ENCODE peak calls at places on chromosomes 13 and 19, in nine cellular contexts. V is upper lobe of left lung; H is spleen; K is effector memory CD4-positive, alpha-beta T cell; W is Peyer's patch; X is thoracic aorta; Y is body of pancreas; B is HCT116; P is CD8-positive, alpha-beta T cell. D is an unnamed sample.

GRCh38 chr19:18253716-18254115 is 20.5 kb downstream of the IQCN start:
- DNase-seq in Y (no peak), V (no peak), X (no peak), W (peak; percentile 83), H (no peak), P (no peak), B (no peak), K (no peak), D (no peak)

GRCh38 chr13:94435604-94436226 is 43.8 kb downstream of the DCT start:
- DNase-seq in B (peak; percentile 34), K (no peak), P (no peak), Y (no peak), W (no peak), X (no peak), V (no peak), H (no peak), D (no peak)

GRCh38 chr19:38693380-38694223 is 46.2 kb downstream of the ACTN4 start:
- DNase-seq in B (peak; percentile 91), X (no peak), P (peak; percentile 53), V (no peak), Y (peak; percentile 53), K (peak; percentile 51), W (peak; percentile 75), H (peak; percentile 88), D (no peak)

GRCh38 chr13:95858286-95859075 is 181.5 kb downstream of the DNAJC3 start:
- DNase-seq in P (no peak), H (no peak), W (no peak), X (no peak), Y (no peak), B (no peak), K (no peak), V (no peak), D (no peak)

GRCh38 chr13:38566526-38566925 is 120.4 kb upstream of the FREM2 start:
- DNase-seq in V (no peak), X (no peak), K (no peak), Y (no peak), B (no peak), W (no peak), P (no peak), H (no peak), D (no peak)

GRCh38 chr13:20035130-20035529 is 76.6 kb downstream of the ZMYM2 start:
- DNase-seq in X (no peak), K (no peak), P (no peak), B (no peak), W (no peak), H (no peak), V (no peak), Y (no peak), D (no peak)

GRCh38 chr13:106537521-106537920 is 2.1 kb upstream of the EFNB2 start:
- DNase-seq in B (no peak), V (no peak), K (no peak), P (no peak), H (no peak), Y (no peak), X (no peak), W (no peak), D (no peak)

GRCh38 chr19:17419154-17419490 is 725 bp upstream of the MVB12A start:
- DNase-seq in K (no peak), P (no peak), W (no peak), Y (no peak), B (no peak), X (no peak), V (no peak), H (no peak), D (no peak)

GRCh38 chr19:45346449-45346848 is 5.9 kb downstream of the KLC3 start:
- DNase-seq in P (no peak), K (no peak), B (no peak), X (no peak), V (no peak), Y (no peak), W (no peak), H (no peak), D (no peak)

GRCh38 chr13:30466358-30466714 is 600 bp upstream of the HMGB1 start:
- DNase-seq in K (no peak), W (no peak), Y (no peak), H (no peak), X (no peak), P (no peak), V (no peak), B (no peak), D (no peak)

GRCh38 chr19:11130824-11131455 is 24.6 kb downstream of the SPC24 start:
- DNase-seq in H (peak; percentile 93), Y (peak; percentile 85), W (peak; percentile 92), K (peak; percentile 39), X (peak; percentile 33), B (peak; percentile 35), P (peak; percentile 78), V (no peak), D (peak; percentile 85)

GRCh38 chr19:43562698-43563241 is 12.6 kb downstream of the XRCC1 start:
- DNase-seq in B (no peak), Y (peak; percentile 35), P (peak; percentile 82), H (peak; percentile 96), V (peak; percentile 84), W (peak; percentile 92), K (peak; percentile 72), X (peak; percentile 14), D (peak; percentile 83)

GRCh38 chr19:51632126-51632525 is 1.9 kb upstream of the SIGLEC5 start:
- DNase-seq in B (no peak), X (no peak), Y (no peak), H (no peak), P (no peak), K (no peak), W (no peak), V (no peak), D (no peak)

GRCh38 chr19:51626675-51627074 is 3.5 kb downstream of the SIGLEC5 start:
- DNase-seq in V (no peak), X (no peak), K (no peak), P (no peak), H (no peak), B (no peak), Y (no peak), W (no peak), D (no peak)

GRCh38 chr19:51628153-51628939 is 1.9 kb downstream of the SIGLEC5 start:
- DNase-seq in K (no peak), W (no peak), Y (no peak), V (no peak), H (no peak), P (no peak), B (no peak), X (no peak), D (no peak)

DNA sequence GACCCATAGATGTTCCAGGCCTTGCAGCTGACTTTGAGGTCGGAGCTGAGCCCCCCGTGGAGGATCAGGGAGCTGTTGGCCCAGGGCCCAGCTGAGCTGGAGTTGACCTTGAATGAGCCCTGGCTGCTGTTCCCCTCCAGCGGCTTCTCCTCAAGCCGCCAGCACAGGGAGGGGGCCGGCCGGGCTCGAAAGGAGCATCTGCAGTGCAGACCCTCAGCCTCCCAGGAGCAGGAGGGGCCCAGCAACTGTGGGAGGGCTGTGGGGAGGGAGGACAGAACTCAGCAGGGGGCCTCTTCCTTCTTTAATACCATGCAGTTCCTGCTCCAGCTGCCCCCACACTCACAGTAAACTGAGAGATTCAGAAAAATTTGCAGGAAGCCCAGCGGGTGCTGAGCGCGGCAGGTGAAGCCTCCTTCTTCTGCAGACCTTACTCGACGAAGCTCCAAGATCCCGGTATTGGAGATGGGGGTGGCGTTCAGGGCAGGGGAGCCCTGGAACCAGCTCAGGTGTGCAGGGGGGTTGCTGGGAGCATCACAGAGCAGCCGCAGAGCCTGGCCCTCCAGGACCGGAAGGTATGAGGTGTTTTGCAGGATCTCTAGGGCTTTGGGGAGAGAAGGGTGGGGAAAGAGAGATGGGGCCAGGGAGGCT is 2.6 kb downstream of the SIGLEC5 start:
- DNase-seq in K (no peak), Y (no peak), X (no peak), V (peak; percentile 45), P (no peak), W (peak; percentile 41), H (no peak), B (no peak), D (no peak)
- H3K27ac ChIP-seq in K (no peak overlapping the region), Y (no peak overlapping the region), X (no peak overlapping the region), V (no peak overlapping the region), P (no peak overlapping the region), W (no peak overlapping the region), H (peak overlapping the region; percentile 75), B (no peak overlapping the region), D (no peak overlapping the region)

GRCh38 chr13:45522571-45522970 is 57.8 kb downstream of the COG3 start:
- DNase-seq in V (no peak), P (no peak), K (no peak), B (no peak), H (no peak), W (no peak), X (no peak), Y (no peak), D (no peak)
- H3K36me3 ChIP-seq in V (peaks cover 21% of the 10 kb centered on the region), P (peaks cover 37% of the 10 kb centered on the region), K (peaks cover 60% of the 10 kb centered on the region), B (peaks cover 13% of the 10 kb centered on the region), H (peaks cover 28% of the 10 kb centered on the region), W (no peaks in the 10 kb centered on the region), X (peaks cover 11% of the 10 kb centered on the region), Y (peaks cover 4% of the 10 kb centered on the region), D (peaks cover 77% of the 10 kb centered on the region)

GRCh38 chr19:58561373-58562125 is 3.1 kb upstream of the UBE2M start:
- DNase-seq in B (no peak), X (no peak), V (no peak), P (no peak), W (no peak), K (no peak), Y (no peak), H (peak; percentile 78), D (no peak)

GRCh38 chr19:58560921-58561320 is 2.5 kb upstream of the UBE2M start:
- DNase-seq in P (no peak), V (no peak), W (no peak), K (no peak), X (no peak), H (peak; percentile 71), B (no peak), Y (no peak), D (no peak)

GRCh38 chr19:58563034-58563573 is 4.7 kb upstream of the UBE2M start:
- DNase-seq in H (peak; percentile 83), P (peak; percentile 31), B (no peak), W (peak; percentile 60), X (no peak), Y (peak; percentile 47), K (no peak), V (no peak), D (peak; percentile 23)

GRCh38 chr19:58563823-58564222 is 5.4 kb upstream of the UBE2M start:
- DNase-seq in V (no peak), W (peak; percentile 41), Y (no peak), X (no peak), K (no peak), B (no peak), P (no peak), H (no peak), D (peak; percentile 8)

GRCh38 chr19:58562126-58563033 is 4.0 kb upstream of the UBE2M start:
- DNase-seq in H (peak; percentile 89), X (no peak), Y (peak; percentile 45), K (no peak), V (peak; percentile 90), B (no peak), P (peak; percentile 35), W (peak; percentile 64), D (peak; percentile 36)
- H3K4me1 ChIP-seq in H (peaks cover 42% of the 10 kb centered on the region), X (peaks cover 39% of the 10 kb centered on the region), Y (peaks cover 39% of the 10 kb centered on the region), K (peaks cover 27% of the 10 kb centered on the region), V (peaks cover 31% of the 10 kb centered on the region), B (peaks cover 6% of the 10 kb centered on the region), P (peaks cover 38% of the 10 kb centered on the region), W (peaks cover 23% of the 10 kb centered on the region), D (peaks cover 53% of the 10 kb centered on the region)

DNA sequence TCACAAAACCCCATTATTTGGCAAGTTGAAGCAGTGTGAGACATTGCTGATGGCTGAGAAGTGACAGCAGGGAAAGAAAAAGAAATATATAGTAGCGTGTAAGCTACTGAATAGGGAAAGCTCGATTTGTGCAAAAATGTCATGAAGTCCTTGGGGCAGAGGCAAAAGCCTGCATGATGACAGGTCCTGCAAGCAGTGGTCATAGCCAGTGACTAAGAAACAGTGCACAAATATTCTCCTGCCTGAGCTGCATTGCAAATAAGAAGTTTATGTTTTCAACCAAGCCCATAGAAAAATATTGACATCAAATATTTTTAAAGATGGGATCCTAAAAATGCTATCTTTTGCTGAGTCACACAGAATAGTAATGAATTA is 270.0 kb downstream of the SLITRK6 start:
- DNase-seq in X (no peak), K (no peak), Y (no peak), B (no peak), P (no peak), W (no peak), H (no peak), V (no peak), D (no peak)
- H3K27ac ChIP-seq in X (no peak overlapping the region), K (no peak overlapping the region), Y (no peak overlapping the region), B (no peak overlapping the region), P (no peak overlapping the region), W (no peak overlapping the region), H (no peak overlapping the region), V (no peak overlapping the region), D (no peak overlapping the region)

D was measured in left ventricle myocardium inferior.